ENCODE peak calls at places on chromosomes 7 and 10, in seven cellular contexts. N, O, A, T, J, D and H are unnamed samples.

GRCh38 chr10:86443069-86443468 is 76.5 kb upstream of the GRID1 start:
- DNase-seq in O (no peak), N (no peak), D (no peak), A (no peak), T (no peak), J (no peak), H (no peak)

GRCh38 chr7:8724080-8724718 is 290.8 kb downstream of the NXPH1 start:
- DNase-seq in N (no peak), D (no peak), J (peak), T (no peak), A (no peak), O (peak), H (peak)

GRCh38 chr7:44145419-44145968 is 4.4 kb upstream of the MYL7 start:
- DNase-seq in T (no peak), D (no peak), J (no peak), N (no peak), O (no peak), A (peak), H (no peak)

GRCh38 chr7:123070702-123071286 is 75.3 kb upstream of the TAS2R16 start:
- DNase-seq in D (no peak), N (no peak), T (no peak), J (no peak), A (no peak), O (no peak), H (no peak)

GRCh38 chr10:102150970-102151773 is 1.0 kb upstream of the NOLC1 start:
- DNase-seq in O (no peak), N (no peak), D (peak), J (no peak), A (no peak), T (no peak), H (no peak)

GRCh38 chr10:651700-652099 is 37.8 kb downstream of the DIP2C start:
- DNase-seq in T (no peak), O (no peak), J (no peak), D (no peak), A (no peak), N (no peak), H (no peak)

GRCh38 chr7:33351709-33352108 is 222.3 kb downstream of the BBS9 start:
- DNase-seq in N (no peak), J (no peak), D (no peak), O (no peak), T (no peak), A (no peak), H (no peak)

GRCh38 chr10:133151528-133151927 is 8.5 kb upstream of the KNDC1 start:
- DNase-seq in J (no peak), N (no peak), T (no peak), A (no peak), O (no peak), D (no peak), H (peak)

GRCh38 chr10:27865221-27865635 is 119.6 kb upstream of the MKX start:
- DNase-seq in N (no peak), T (no peak), J (no peak), A (no peak), O (no peak), D (peak), H (no peak)

GRCh38 chr10:129023057-129023456 is 444.0 kb upstream of the MGMT start:
- DNase-seq in J (no peak), T (no peak), A (no peak), O (peak), N (no peak), D (no peak), H (no peak)

GRCh38 chr7:56033671-56034432 is 17.4 kb downstream of the PSPH start:
- DNase-seq in J (peak), T (no peak), A (peak), O (peak), D (no peak), N (no peak), H (peak)

GRCh38 chr10:101749033-101749432 is 26.9 kb downstream of the FGF8 start:
- DNase-seq in N (no peak), J (no peak), T (no peak), O (no peak), A (no peak), D (no peak), H (no peak)

GRCh38 chr10:74419491-74420466 is 268.8 kb downstream of the ADK start:
- DNase-seq in O (no peak), T (no peak), N (no peak), D (no peak), A (peak), J (peak), H (no peak)

GRCh38 chr7:104857458-104858425 is 156.3 kb upstream of the KMT2E start:
- DNase-seq in T (no peak), N (no peak), O (no peak), J (no peak), D (no peak), A (no peak), H (no peak)

GRCh38 chr7:115962340-115962739 is 68.2 kb downstream of the TFEC start:
- DNase-seq in A (no peak), N (peak), D (no peak), T (no peak), J (no peak), O (no peak), H (no peak)

GRCh38 chr7:14747701-14748100 is 154.8 kb downstream of the DGKB start:
- DNase-seq in O (no peak), J (no peak), D (no peak), N (no peak), T (no peak), A (no peak), H (peak)

GRCh38 chr7:68820321-68820720 is 778.0 kb upstream of the AUTS2 start:
- DNase-seq in A (no peak), O (no peak), N (no peak), J (no peak), T (no peak), D (no peak), H (no peak)

GRCh38 chr10:47253030-47253637 is 46.9 kb upstream of the GDF10 start:
- DNase-seq in N (no peak), D (no peak), T (no peak), O (no peak), J (no peak), A (no peak), H (no peak)

GRCh38 chr7:112462236-112462635 is 12.0 kb downstream of the IFRD1 start:
- DNase-seq in J (peak), A (no peak), T (no peak), N (peak), O (no peak), D (peak), H (peak)

GRCh38 chr10:97400665-97401454 is at the start of gene RRP12:
- DNase-seq in D (peak), J (peak), O (peak), N (peak), T (peak), A (peak), H (peak)

GRCh38 chr7:69527706-69528105 is 70.6 kb upstream of the AUTS2 start:
- DNase-seq in O (no peak), T (no peak), N (no peak), A (no peak), J (no peak), D (no peak), H (no peak)

GRCh38 chr10:26799342-26799741 is 61.4 kb downstream of the ABI1 start:
- DNase-seq in J (no peak), N (no peak), A (no peak), O (no peak), T (no peak), D (no peak), H (no peak)

GRCh38 chr10:130215076-130215917 is 79.1 kb downstream of the GLRX3 start:
- DNase-seq in D (no peak), N (no peak), A (no peak), J (no peak), O (peak), T (no peak), H (no peak)

GRCh38 chr7:95690367-95690947 is 81.9 kb upstream of the DYNC1I1 start:
- DNase-seq in O (no peak), N (peak), T (peak), A (no peak), J (peak), D (peak), H (peak)

GRCh38 chr10:81450651-81451050 is 424.3 kb upstream of the NRG3 start:
- DNase-seq in T (no peak), A (no peak), D (no peak), J (no peak), O (no peak), N (no peak), H (no peak)

GRCh38 chr7:139635521-139636240 is 112.2 kb downstream of the CLEC2L start:
- DNase-seq in T (no peak), O (no peak), D (no peak), N (no peak), A (peak), J (no peak), H (no peak)

GRCh38 chr10:104255244-104255981 is 721 bp downstream of the GSTO1 start:
- DNase-seq in O (no peak), N (no peak), T (no peak), A (no peak), D (peak), J (no peak), H (peak)

GRCh38 chr10:100338434-100339036 is 8.5 kb upstream of the SCD start:
- DNase-seq in T (no peak), A (peak), N (no peak), J (peak), D (no peak), O (peak), H (no peak)

GRCh38 chr7:107396990-107397389 is 72.9 kb upstream of the GPR22 start:
- DNase-seq in D (no peak), O (no peak), T (no peak), J (no peak), N (no peak), A (no peak), H (no peak)

GRCh38 chr10:28981007-28981406 is 303.7 kb downstream of the BAMBI start:
- DNase-seq in D (no peak), J (no peak), T (no peak), O (no peak), A (no peak), N (no peak), H (no peak)

GRCh38 chr10:43903451-43903850 is 254.8 kb upstream of the ZNF32 start:
- DNase-seq in A (no peak), J (no peak), N (no peak), O (no peak), T (no peak), D (no peak), H (no peak)

GRCh38 chr10:101121661-101122045 is 9.4 kb upstream of the TLX1 start:
- DNase-seq in J (no peak), O (no peak), A (no peak), T (no peak), D (no peak), N (no peak), H (no peak)

GRCh38 chr7:5420841-5421625 is 2.6 kb downstream of the TNRC18 start:
- DNase-seq in D (no peak), T (no peak), N (no peak), O (peak), A (no peak), J (no peak), H (no peak)

GRCh38 chr7:76280408-76280807 is 22.1 kb upstream of the HSPB1 start:
- DNase-seq in T (no peak), N (no peak), O (no peak), J (no peak), A (no peak), D (no peak), H (no peak)

GRCh38 chr7:159103382-159104187 is 41.1 kb downstream of the VIPR2 start:
- DNase-seq in D (no peak), N (no peak), O (peak), T (no peak), J (no peak), A (no peak), H (no peak)

GRCh38 chr10:28302012-28302667 is 724 bp downstream of the MPP7 start:
- DNase-seq in J (no peak), A (no peak), T (peak), N (no peak), O (no peak), D (no peak), H (no peak)